ENCODE peak calls at places on chromosomes 6 and 20, in seven cellular contexts. One of them, this sample, is unnamed.

GRCh38 chr20:32681175-32682084 is 7.7 kb upstream of the C20orf203 start:
- DNase-seq in HT1080: peak; percentile 67
- DNase-seq in stimulated activated CD8-positive, alpha-beta memory T cell treated with anti-CD3 and anti-CD28 coated beads, Interleukin-2, amount 100 ng/mL, for 1 hour: no peak
- DNase-seq in fibroblast of mammary gland: no peak
- DNase-seq in cardiac muscle cell: peak; percentile 25
- DNase-seq in activated T-cell treated with anti-CD3 and anti-CD28 coated beads, Interleukin-2, amount 50 U/mL, for 72 hours: peak; percentile 10
- DNase-seq in choroid plexus epithelial cell: peak; percentile 13
- DNase-seq in this sample: no peak

GRCh38 chr20:21693322-21693721 is 12.1 kb upstream of the PAX1 start:
- DNase-seq in stimulated activated CD8-positive, alpha-beta memory T cell treated with anti-CD3 and anti-CD28 coated beads, Interleukin-2, amount 100 ng/mL, for 1 hour: no peak
- DNase-seq in fibroblast of mammary gland: no peak
- DNase-seq in choroid plexus epithelial cell: no peak
- DNase-seq in cardiac muscle cell: no peak
- DNase-seq in activated T-cell treated with anti-CD3 and anti-CD28 coated beads, Interleukin-2, amount 50 U/mL, for 72 hours: no peak
- DNase-seq in HT1080: no peak
- DNase-seq in this sample: no peak

GRCh38 chr20:20233041-20233514 is 134.8 kb upstream of the INSM1 start:
- DNase-seq in activated T-cell treated with anti-CD3 and anti-CD28 coated beads, Interleukin-2, amount 50 U/mL, for 72 hours: no peak
- DNase-seq in HT1080: no peak
- DNase-seq in stimulated activated CD8-positive, alpha-beta memory T cell treated with anti-CD3 and anti-CD28 coated beads, Interleukin-2, amount 100 ng/mL, for 1 hour: no peak
- DNase-seq in choroid plexus epithelial cell: no peak
- DNase-seq in fibroblast of mammary gland: no peak
- DNase-seq in cardiac muscle cell: peak; percentile 37
- DNase-seq in this sample: no peak

GRCh38 chr6:109372070-109372585 is 10.1 kb downstream of the CD164 start:
- DNase-seq in HT1080: no peak
- DNase-seq in fibroblast of mammary gland: peak; percentile 52
- DNase-seq in stimulated activated CD8-positive, alpha-beta memory T cell treated with anti-CD3 and anti-CD28 coated beads, Interleukin-2, amount 100 ng/mL, for 1 hour: no peak
- DNase-seq in choroid plexus epithelial cell: peak; percentile 50
- DNase-seq in cardiac muscle cell: no peak
- DNase-seq in activated T-cell treated with anti-CD3 and anti-CD28 coated beads, Interleukin-2, amount 50 U/mL, for 72 hours: no peak
- DNase-seq in this sample: no peak

GRCh38 chr20:63005862-63006564 is 751 bp downstream of the BHLHE23 start:
- DNase-seq in HT1080: no peak
- DNase-seq in choroid plexus epithelial cell: peak; percentile 19
- DNase-seq in stimulated activated CD8-positive, alpha-beta memory T cell treated with anti-CD3 and anti-CD28 coated beads, Interleukin-2, amount 100 ng/mL, for 1 hour: no peak
- DNase-seq in fibroblast of mammary gland: peak; percentile 24
- DNase-seq in activated T-cell treated with anti-CD3 and anti-CD28 coated beads, Interleukin-2, amount 50 U/mL, for 72 hours: peak; percentile 15
- DNase-seq in cardiac muscle cell: peak; percentile 20
- DNase-seq in this sample: no peak

GRCh38 chr6:27872634-27873028 is 39.6 kb downstream of the OR2B2 start:
- DNase-seq in fibroblast of mammary gland: no peak
- DNase-seq in cardiac muscle cell: no peak
- DNase-seq in stimulated activated CD8-positive, alpha-beta memory T cell treated with anti-CD3 and anti-CD28 coated beads, Interleukin-2, amount 100 ng/mL, for 1 hour: no peak
- DNase-seq in HT1080: no peak
- DNase-seq in choroid plexus epithelial cell: no peak
- DNase-seq in activated T-cell treated with anti-CD3 and anti-CD28 coated beads, Interleukin-2, amount 50 U/mL, for 72 hours: peak; percentile 62
- DNase-seq in this sample: no peak

GRCh38 chr20:4026093-4026601 is 10.8 kb upstream of the RNF24 start:
- DNase-seq in choroid plexus epithelial cell: peak; percentile 79
- DNase-seq in stimulated activated CD8-positive, alpha-beta memory T cell treated with anti-CD3 and anti-CD28 coated beads, Interleukin-2, amount 100 ng/mL, for 1 hour: no peak
- DNase-seq in fibroblast of mammary gland: peak; percentile 94
- DNase-seq in cardiac muscle cell: peak; percentile 93
- DNase-seq in activated T-cell treated with anti-CD3 and anti-CD28 coated beads, Interleukin-2, amount 50 U/mL, for 72 hours: no peak
- DNase-seq in HT1080: peak; percentile 69
- DNase-seq in this sample: no peak

GRCh38 chr20:49887828-49888340 is 27.4 kb downstream of the SPATA2 start:
- DNase-seq in HT1080: no peak
- DNase-seq in cardiac muscle cell: no peak
- DNase-seq in activated T-cell treated with anti-CD3 and anti-CD28 coated beads, Interleukin-2, amount 50 U/mL, for 72 hours: no peak
- DNase-seq in fibroblast of mammary gland: no peak
- DNase-seq in choroid plexus epithelial cell: no peak
- DNase-seq in stimulated activated CD8-positive, alpha-beta memory T cell treated with anti-CD3 and anti-CD28 coated beads, Interleukin-2, amount 100 ng/mL, for 1 hour: no peak
- DNase-seq in this sample: no peak

GRCh38 chr20:35952480-35953410 is 1.6 kb downstream of the SCAND1 start:
- DNase-seq in fibroblast of mammary gland: peak; percentile 34
- DNase-seq in activated T-cell treated with anti-CD3 and anti-CD28 coated beads, Interleukin-2, amount 50 U/mL, for 72 hours: no peak
- DNase-seq in cardiac muscle cell: peak; percentile 32
- DNase-seq in choroid plexus epithelial cell: peak; percentile 42
- DNase-seq in stimulated activated CD8-positive, alpha-beta memory T cell treated with anti-CD3 and anti-CD28 coated beads, Interleukin-2, amount 100 ng/mL, for 1 hour: no peak
- DNase-seq in HT1080: no peak
- DNase-seq in this sample: no peak

GRCh38 chr20:23637282-23638221 is at the start of gene CST3:
- DNase-seq in fibroblast of mammary gland: peak; percentile 82
- DNase-seq in cardiac muscle cell: peak; percentile 94
- DNase-seq in activated T-cell treated with anti-CD3 and anti-CD28 coated beads, Interleukin-2, amount 50 U/mL, for 72 hours: peak; percentile 5
- DNase-seq in HT1080: peak; percentile 80
- DNase-seq in stimulated activated CD8-positive, alpha-beta memory T cell treated with anti-CD3 and anti-CD28 coated beads, Interleukin-2, amount 100 ng/mL, for 1 hour: no peak
- DNase-seq in choroid plexus epithelial cell: peak; percentile 89
- DNase-seq in this sample: peak; percentile 91

GRCh38 chr6:35503534-35503933 is 6.7 kb upstream of the TEAD3 start:
- DNase-seq in activated T-cell treated with anti-CD3 and anti-CD28 coated beads, Interleukin-2, amount 50 U/mL, for 72 hours: no peak
- DNase-seq in HT1080: no peak
- DNase-seq in fibroblast of mammary gland: no peak
- DNase-seq in choroid plexus epithelial cell: no peak
- DNase-seq in cardiac muscle cell: no peak
- DNase-seq in stimulated activated CD8-positive, alpha-beta memory T cell treated with anti-CD3 and anti-CD28 coated beads, Interleukin-2, amount 100 ng/mL, for 1 hour: no peak
- DNase-seq in this sample: no peak

GRCh38 chr20:56993020-56993419 is 273.4 kb downstream of the BMP7 start:
- DNase-seq in activated T-cell treated with anti-CD3 and anti-CD28 coated beads, Interleukin-2, amount 50 U/mL, for 72 hours: no peak
- DNase-seq in HT1080: no peak
- DNase-seq in cardiac muscle cell: no peak
- DNase-seq in stimulated activated CD8-positive, alpha-beta memory T cell treated with anti-CD3 and anti-CD28 coated beads, Interleukin-2, amount 100 ng/mL, for 1 hour: no peak
- DNase-seq in fibroblast of mammary gland: no peak
- DNase-seq in choroid plexus epithelial cell: no peak
- DNase-seq in this sample: no peak

GRCh38 chr6:122810189-122810588 is 21.1 kb downstream of the SMPDL3A start:
- DNase-seq in HT1080: no peak
- DNase-seq in choroid plexus epithelial cell: no peak
- DNase-seq in stimulated activated CD8-positive, alpha-beta memory T cell treated with anti-CD3 and anti-CD28 coated beads, Interleukin-2, amount 100 ng/mL, for 1 hour: no peak
- DNase-seq in activated T-cell treated with anti-CD3 and anti-CD28 coated beads, Interleukin-2, amount 50 U/mL, for 72 hours: no peak
- DNase-seq in fibroblast of mammary gland: no peak
- DNase-seq in cardiac muscle cell: no peak
- DNase-seq in this sample: no peak

GRCh38 chr6:110486756-110487155 is 10.3 kb upstream of the SLC22A16 start:
- DNase-seq in activated T-cell treated with anti-CD3 and anti-CD28 coated beads, Interleukin-2, amount 50 U/mL, for 72 hours: no peak
- DNase-seq in fibroblast of mammary gland: no peak
- DNase-seq in stimulated activated CD8-positive, alpha-beta memory T cell treated with anti-CD3 and anti-CD28 coated beads, Interleukin-2, amount 100 ng/mL, for 1 hour: no peak
- DNase-seq in HT1080: no peak
- DNase-seq in cardiac muscle cell: no peak
- DNase-seq in choroid plexus epithelial cell: no peak
- DNase-seq in this sample: no peak

GRCh38 chr6:6825153-6825847 is 236.8 kb downstream of the LY86 start:
- DNase-seq in HT1080: no peak
- DNase-seq in fibroblast of mammary gland: no peak
- DNase-seq in activated T-cell treated with anti-CD3 and anti-CD28 coated beads, Interleukin-2, amount 50 U/mL, for 72 hours: no peak
- DNase-seq in choroid plexus epithelial cell: no peak
- DNase-seq in stimulated activated CD8-positive, alpha-beta memory T cell treated with anti-CD3 and anti-CD28 coated beads, Interleukin-2, amount 100 ng/mL, for 1 hour: no peak
- DNase-seq in cardiac muscle cell: no peak
- DNase-seq in this sample: no peak

GRCh38 chr20:13677241-13677640 is 38.5 kb upstream of the TASP1 start:
- DNase-seq in fibroblast of mammary gland: no peak
- DNase-seq in activated T-cell treated with anti-CD3 and anti-CD28 coated beads, Interleukin-2, amount 50 U/mL, for 72 hours: no peak
- DNase-seq in HT1080: no peak
- DNase-seq in choroid plexus epithelial cell: no peak
- DNase-seq in cardiac muscle cell: no peak
- DNase-seq in stimulated activated CD8-positive, alpha-beta memory T cell treated with anti-CD3 and anti-CD28 coated beads, Interleukin-2, amount 100 ng/mL, for 1 hour: no peak
- DNase-seq in this sample: no peak

GRCh38 chr6:11732036-11732545 is 46.5 kb downstream of the ADTRP start:
- DNase-seq in HT1080: peak; percentile 20
- DNase-seq in stimulated activated CD8-positive, alpha-beta memory T cell treated with anti-CD3 and anti-CD28 coated beads, Interleukin-2, amount 100 ng/mL, for 1 hour: no peak
- DNase-seq in choroid plexus epithelial cell: peak; percentile 83
- DNase-seq in fibroblast of mammary gland: peak; percentile 96
- DNase-seq in cardiac muscle cell: peak; percentile 51
- DNase-seq in activated T-cell treated with anti-CD3 and anti-CD28 coated beads, Interleukin-2, amount 50 U/mL, for 72 hours: peak; percentile 83
- DNase-seq in this sample: peak; percentile 52

GRCh38 chr6:128474481-128474880 is 45.9 kb downstream of the PTPRK start:
- DNase-seq in choroid plexus epithelial cell: peak; percentile 57
- DNase-seq in fibroblast of mammary gland: no peak
- DNase-seq in stimulated activated CD8-positive, alpha-beta memory T cell treated with anti-CD3 and anti-CD28 coated beads, Interleukin-2, amount 100 ng/mL, for 1 hour: no peak
- DNase-seq in HT1080: no peak
- DNase-seq in cardiac muscle cell: no peak
- DNase-seq in activated T-cell treated with anti-CD3 and anti-CD28 coated beads, Interleukin-2, amount 50 U/mL, for 72 hours: no peak
- DNase-seq in this sample: no peak

GRCh38 chr20:24780648-24781047 is 168.4 kb upstream of the CST7 start:
- DNase-seq in fibroblast of mammary gland: no peak
- DNase-seq in stimulated activated CD8-positive, alpha-beta memory T cell treated with anti-CD3 and anti-CD28 coated beads, Interleukin-2, amount 100 ng/mL, for 1 hour: no peak
- DNase-seq in HT1080: no peak
- DNase-seq in choroid plexus epithelial cell: no peak
- DNase-seq in activated T-cell treated with anti-CD3 and anti-CD28 coated beads, Interleukin-2, amount 50 U/mL, for 72 hours: no peak
- DNase-seq in cardiac muscle cell: no peak
- DNase-seq in this sample: no peak

GRCh38 chr20:8735674-8736073 is 333.2 kb upstream of the PLCB4 start:
- DNase-seq in stimulated activated CD8-positive, alpha-beta memory T cell treated with anti-CD3 and anti-CD28 coated beads, Interleukin-2, amount 100 ng/mL, for 1 hour: no peak
- DNase-seq in activated T-cell treated with anti-CD3 and anti-CD28 coated beads, Interleukin-2, amount 50 U/mL, for 72 hours: no peak
- DNase-seq in HT1080: no peak
- DNase-seq in choroid plexus epithelial cell: no peak
- DNase-seq in cardiac muscle cell: no peak
- DNase-seq in fibroblast of mammary gland: peak; percentile 17
- DNase-seq in this sample: no peak

GRCh38 chr6:70353343-70353913 is 50.5 kb upstream of the COL9A1 start:
- DNase-seq in fibroblast of mammary gland: no peak
- DNase-seq in stimulated activated CD8-positive, alpha-beta memory T cell treated with anti-CD3 and anti-CD28 coated beads, Interleukin-2, amount 100 ng/mL, for 1 hour: no peak
- DNase-seq in activated T-cell treated with anti-CD3 and anti-CD28 coated beads, Interleukin-2, amount 50 U/mL, for 72 hours: no peak
- DNase-seq in HT1080: peak; percentile 23
- DNase-seq in cardiac muscle cell: no peak
- DNase-seq in choroid plexus epithelial cell: no peak
- DNase-seq in this sample: no peak

GRCh38 chr20:43755390-43755789 is 28.6 kb upstream of the GTSF1L start:
- DNase-seq in HT1080: peak; percentile 42
- DNase-seq in stimulated activated CD8-positive, alpha-beta memory T cell treated with anti-CD3 and anti-CD28 coated beads, Interleukin-2, amount 100 ng/mL, for 1 hour: no peak
- DNase-seq in choroid plexus epithelial cell: peak; percentile 72
- DNase-seq in cardiac muscle cell: peak; percentile 67
- DNase-seq in activated T-cell treated with anti-CD3 and anti-CD28 coated beads, Interleukin-2, amount 50 U/mL, for 72 hours: no peak
- DNase-seq in fibroblast of mammary gland: peak; percentile 82
- DNase-seq in this sample: no peak

GRCh38 chr6:4041480-4041879 is 37.5 kb downstream of the FAM217A start:
- DNase-seq in choroid plexus epithelial cell: peak; percentile 30
- DNase-seq in stimulated activated CD8-positive, alpha-beta memory T cell treated with anti-CD3 and anti-CD28 coated beads, Interleukin-2, amount 100 ng/mL, for 1 hour: no peak
- DNase-seq in fibroblast of mammary gland: no peak
- DNase-seq in activated T-cell treated with anti-CD3 and anti-CD28 coated beads, Interleukin-2, amount 50 U/mL, for 72 hours: no peak
- DNase-seq in cardiac muscle cell: peak; percentile 25
- DNase-seq in HT1080: no peak
- DNase-seq in this sample: no peak

GRCh38 chr6:90217621-90218496 is 78.8 kb downstream of the BACH2 start:
- DNase-seq in stimulated activated CD8-positive, alpha-beta memory T cell treated with anti-CD3 and anti-CD28 coated beads, Interleukin-2, amount 100 ng/mL, for 1 hour: no peak
- DNase-seq in HT1080: no peak
- DNase-seq in activated T-cell treated with anti-CD3 and anti-CD28 coated beads, Interleukin-2, amount 50 U/mL, for 72 hours: peak; percentile 46
- DNase-seq in choroid plexus epithelial cell: no peak
- DNase-seq in cardiac muscle cell: no peak
- DNase-seq in fibroblast of mammary gland: peak; percentile 84
- DNase-seq in this sample: peak; percentile 76

GRCh38 chr6:12163149-12163548 is 127.0 kb upstream of the EDN1 start:
- DNase-seq in stimulated activated CD8-positive, alpha-beta memory T cell treated with anti-CD3 and anti-CD28 coated beads, Interleukin-2, amount 100 ng/mL, for 1 hour: peak; percentile 7
- DNase-seq in cardiac muscle cell: no peak
- DNase-seq in fibroblast of mammary gland: no peak
- DNase-seq in choroid plexus epithelial cell: peak; percentile 70
- DNase-seq in activated T-cell treated with anti-CD3 and anti-CD28 coated beads, Interleukin-2, amount 50 U/mL, for 72 hours: peak; percentile 43
- DNase-seq in HT1080: no peak
- DNase-seq in this sample: no peak

GRCh38 chr6:108432792-108433191 is 127.9 kb upstream of the FOXO3 start:
- DNase-seq in choroid plexus epithelial cell: no peak
- DNase-seq in HT1080: no peak
- DNase-seq in stimulated activated CD8-positive, alpha-beta memory T cell treated with anti-CD3 and anti-CD28 coated beads, Interleukin-2, amount 100 ng/mL, for 1 hour: no peak
- DNase-seq in cardiac muscle cell: no peak
- DNase-seq in activated T-cell treated with anti-CD3 and anti-CD28 coated beads, Interleukin-2, amount 50 U/mL, for 72 hours: no peak
- DNase-seq in fibroblast of mammary gland: no peak
- DNase-seq in this sample: no peak

GRCh38 chr6:137013738-137014602 is 30.8 kb downstream of the IL20RA start:
- DNase-seq in activated T-cell treated with anti-CD3 and anti-CD28 coated beads, Interleukin-2, amount 50 U/mL, for 72 hours: no peak
- DNase-seq in HT1080: peak; percentile 63
- DNase-seq in stimulated activated CD8-positive, alpha-beta memory T cell treated with anti-CD3 and anti-CD28 coated beads, Interleukin-2, amount 100 ng/mL, for 1 hour: no peak
- DNase-seq in choroid plexus epithelial cell: peak; percentile 77
- DNase-seq in cardiac muscle cell: peak; percentile 69
- DNase-seq in fibroblast of mammary gland: peak; percentile 66
- DNase-seq in this sample: no peak

GRCh38 chr20:25007491-25008305 is 15.1 kb upstream of the APMAP start:
- DNase-seq in HT1080: no peak
- DNase-seq in fibroblast of mammary gland: no peak
- DNase-seq in cardiac muscle cell: no peak
- DNase-seq in stimulated activated CD8-positive, alpha-beta memory T cell treated with anti-CD3 and anti-CD28 coated beads, Interleukin-2, amount 100 ng/mL, for 1 hour: no peak
- DNase-seq in activated T-cell treated with anti-CD3 and anti-CD28 coated beads, Interleukin-2, amount 50 U/mL, for 72 hours: no peak
- DNase-seq in choroid plexus epithelial cell: no peak
- DNase-seq in this sample: peak; percentile 40

This sample was measured in left lobe of liver.